ENCODE peak calls at places on chromosome X, in five cellular contexts. S is dermis microvascular lymphatic vessel endothelial cell; R is NCI-H1417; K is activated CD4-positive, CD25-positive, alpha-beta regulatory T cell treated with anti-CD3 and anti-CD28 coated beads, Interleukin-2, amount 50 U/mL, for 72 hours; X is activated CD8-positive, alpha-beta memory T cell treated with anti-CD3 and anti-CD28 coated beads for 1 hour. Y is an unnamed sample.
A peak's percentile ranks its signal among the peaks of the same experiment; 100 is the strongest.

GRCh38 chrX:134692990-134693389 is 34.7 kb upstream of the PLAC1 start:
- DNase-seq in S (no peak), R (no peak), X (no peak), K (no peak), Y (no peak)

GRCh38 chrX:48833531-48834138 is 1.8 kb downstream of the PCSK1N start:
- DNase-seq in S (no peak), X (no peak), K (no peak), R (peak; percentile 33), Y (peak; percentile 65)

GRCh38 chrX:106912864-106913263 is 7.3 kb upstream of the CLDN2 start:
- DNase-seq in R (no peak), X (no peak), K (no peak), S (no peak), Y (no peak)

GRCh38 chrX:12390301-12390700 is 252.0 kb downstream of the FRMPD4 start:
- DNase-seq in R (no peak), S (no peak), X (no peak), K (no peak), Y (no peak)

GRCh38 chrX:8183281-8183680 is 12.2 kb upstream of the VCX2 start:
- DNase-seq in S (no peak), K (no peak), R (no peak), X (no peak), Y (no peak)

GRCh38 chrX:77442728-77443127 is 4.5 kb upstream of the FGF16 start:
- DNase-seq in X (no peak), S (no peak), R (no peak), K (no peak), Y (no peak)

GRCh38 chrX:65545456-65545855 is 10.9 kb upstream of the LAS1L start:
- DNase-seq in R (no peak), X (no peak), S (no peak), K (no peak), Y (no peak)

GRCh38 chrX:141701081-141701480 is 2.5 kb upstream of the SPANXD start:
- DNase-seq in S (no peak), R (no peak), X (no peak), K (no peak), Y (no peak)

GRCh38 chrX:137982791-137983190 is 416.9 kb downstream of the ZIC3 start:
- DNase-seq in R (no peak), S (no peak), K (no peak), X (no peak), Y (no peak)

GRCh38 chrX:18997916-18998315 is 14.0 kb upstream of the PHKA2 start:
- DNase-seq in K (no peak), S (no peak), R (no peak), X (no peak), Y (no peak)